ENCODE peak calls at places on chromosome 18, in nine cellular contexts. X is sigmoid colon, Q is HepG2, U is endothelial cell of umbilical vein, C is spleen, L is H1, F is GM12891, D is GM23338, Y is upper lobe of left lung. G is an unnamed sample.

GRCh38 chr18:31042391-31043181 is at the start of gene DSC3:
- DNase-seq in X (no peak), Q (no peak), U (no peak), C (peak), L (no peak), F (no peak), D (peak), Y (no peak), G (no peak)

GRCh38 chr18:45684341-45685115 is 39.5 kb upstream of the SLC14A1 start:
- DNase-seq in X (no peak), Q (no peak), U (no peak), C (no peak), L (no peak), F (no peak), D (no peak), Y (no peak), G (no peak)

GRCh38 chr18:37574113-37574512 is 8.5 kb upstream of the CELF4 start:
- DNase-seq in X (no peak), Q (no peak), U (no peak), C (no peak), L (no peak), F (no peak), D (no peak), Y (no peak), G (no peak)

GRCh38 chr18:56035546-56035945 is 447.6 kb upstream of the TCF4 start:
- DNase-seq in X (no peak), Q (no peak), U (no peak), C (no peak), L (no peak), F (no peak), D (no peak), Y (no peak), G (no peak)

GRCh38 chr18:79275461-79275860 is 120.3 kb upstream of the NFATC1 start:
- DNase-seq in X (no peak), Q (no peak), U (no peak), C (no peak), L (no peak), F (no peak), D (no peak), Y (no peak), G (no peak)

GRCh38 chr18:27313678-27314077 is 128.6 kb upstream of the CHST9 start:
- DNase-seq in X (no peak), Q (no peak), U (no peak), C (no peak), L (no peak), F (no peak), D (no peak), Y (no peak), G (no peak)

GRCh38 chr18:25053484-25053883 is 298.5 kb downstream of the ZNF521 start:
- DNase-seq in X (no peak), Q (no peak), U (no peak), C (no peak), L (no peak), F (no peak), D (no peak), Y (no peak), G (no peak)

GRCh38 chr18:43271593-43272432 is 5.5 kb downstream of the SYT4 start:
- DNase-seq in X (no peak), Q (peak), U (peak), C (no peak), L (no peak), F (no peak), D (peak), Y (no peak), G (no peak)

GRCh38 chr18:33720133-33720532 is 142.1 kb downstream of the ASXL3 start:
- DNase-seq in X (no peak), Q (no peak), U (no peak), C (no peak), L (no peak), F (no peak), D (no peak), Y (no peak), G (no peak)

GRCh38 chr18:7492385-7492784 is 74.7 kb upstream of the PTPRM start:
- DNase-seq in X (no peak), Q (no peak), U (no peak), C (no peak), L (no peak), F (no peak), D (no peak), Y (no peak), G (no peak)

GRCh38 chr18:59546164-59546563 is 151.1 kb downstream of the CCBE1 start:
- DNase-seq in X (no peak), Q (no peak), U (no peak), C (no peak), L (no peak), F (no peak), D (no peak), Y (no peak), G (no peak)

GRCh38 chr18:32919799-32920198 is 147.0 kb upstream of the KLHL14 start:
- DNase-seq in X (no peak), Q (peak), U (no peak), C (no peak), L (peak), F (no peak), D (peak), Y (no peak), G (peak)

GRCh38 chr18:35582310-35582682 is 756 bp downstream of the GALNT1 start:
- DNase-seq in X (no peak), Q (no peak), U (no peak), C (no peak), L (no peak), F (no peak), D (no peak), Y (no peak), G (no peak)

GRCh38 chr18:35732652-35733051 is 151.1 kb downstream of the GALNT1 start:
- DNase-seq in X (no peak), Q (no peak), U (no peak), C (no peak), L (no peak), F (no peak), D (no peak), Y (no peak), G (no peak)

GRCh38 chr18:3453540-3454364 is 3.8 kb downstream of the TGIF1 start:
- DNase-seq in X (peak), Q (peak), U (peak), C (peak), L (no peak), F (no peak), D (peak), Y (peak), G (no peak)

GRCh38 chr18:54453996-54454395 is 96.3 kb downstream of the C18orf54 start:
- DNase-seq in X (no peak), Q (no peak), U (no peak), C (no peak), L (no peak), F (no peak), D (no peak), Y (no peak), G (no peak)

GRCh38 chr18:3478262-3478978 is 28.4 kb downstream of the TGIF1 start:
- DNase-seq in X (no peak), Q (no peak), U (peak), C (no peak), L (no peak), F (no peak), D (no peak), Y (no peak), G (no peak)

GRCh38 chr18:3186678-3187658 is 32.8 kb downstream of the MYOM1 start:
- DNase-seq in X (no peak), Q (peak), U (no peak), C (no peak), L (no peak), F (no peak), D (no peak), Y (no peak), G (no peak)

GRCh38 chr18:45997689-45998088 is 30.6 kb upstream of the EPG5 start:
- DNase-seq in X (no peak), Q (no peak), U (no peak), C (no peak), L (no peak), F (peak), D (peak), Y (no peak), G (peak)

GRCh38 chr18:55280515-55280914 is 307.5 kb downstream of the TCF4 start:
- DNase-seq in X (no peak), Q (no peak), U (peak), C (no peak), L (no peak), F (no peak), D (no peak), Y (no peak), G (no peak)

GRCh38 chr18:25019086-25019860 is 332.7 kb downstream of the ZNF521 start:
- DNase-seq in X (no peak), Q (no peak), U (no peak), C (no peak), L (no peak), F (no peak), D (no peak), Y (no peak), G (no peak)

GRCh38 chr18:66638856-66639621 is 35.1 kb upstream of the CDH19 start:
- DNase-seq in X (no peak), Q (no peak), U (peak), C (no peak), L (no peak), F (no peak), D (no peak), Y (no peak), G (no peak)

GRCh38 chr18:25187582-25188291 is 164.2 kb downstream of the ZNF521 start:
- DNase-seq in X (no peak), Q (no peak), U (no peak), C (no peak), L (no peak), F (no peak), D (no peak), Y (no peak), G (no peak)

GRCh38 chr18:35739778-35740177 is 158.2 kb downstream of the GALNT1 start:
- DNase-seq in X (no peak), Q (no peak), U (no peak), C (no peak), L (no peak), F (no peak), D (no peak), Y (no peak), G (no peak)

GRCh38 chr18:49582579-49582978 is 20.7 kb downstream of the LIPG start:
- DNase-seq in X (no peak), Q (no peak), U (no peak), C (no peak), L (no peak), F (no peak), D (no peak), Y (no peak), G (no peak)

GRCh38 chr18:35525795-35526475 is 28.2 kb upstream of the INO80C start:
- DNase-seq in X (no peak), Q (no peak), U (no peak), C (no peak), L (no peak), F (no peak), D (peak), Y (peak), G (no peak)

GRCh38 chr18:79941473-79942119 is 9.9 kb downstream of the SLC66A2 start:
- DNase-seq in X (peak), Q (no peak), U (no peak), C (peak), L (no peak), F (no peak), D (no peak), Y (peak), G (no peak)

GRCh38 chr18:26553943-26554342 is 5.6 kb upstream of the KCTD1 start:
- DNase-seq in X (no peak), Q (no peak), U (no peak), C (no peak), L (no peak), F (no peak), D (no peak), Y (no peak), G (no peak)

GRCh38 chr18:45046226-45046625 is 365.5 kb downstream of the SETBP1 start:
- DNase-seq in X (no peak), Q (no peak), U (no peak), C (no peak), L (no peak), F (no peak), D (no peak), Y (no peak), G (no peak)

GRCh38 chr18:53944721-53945120 is 279.7 kb downstream of the MBD2 start:
- DNase-seq in X (no peak), Q (no peak), U (no peak), C (no peak), L (no peak), F (no peak), D (peak), Y (no peak), G (no peak)

GRCh38 chr18:32469190-32469611 is 1.5 kb downstream of the GAREM1 start:
- DNase-seq in X (peak), Q (peak), U (peak), C (no peak), L (no peak), F (no peak), D (no peak), Y (peak), G (no peak)

GRCh38 chr18:59917422-59917821 is 17.6 kb downstream of the PMAIP1 start:
- DNase-seq in X (no peak), Q (no peak), U (peak), C (no peak), L (no peak), F (no peak), D (peak), Y (peak), G (no peak)

GRCh38 chr18:50009772-50010171 is 185.2 kb downstream of the MYO5B start:
- DNase-seq in X (no peak), Q (peak), U (peak), C (no peak), L (peak), F (peak), D (peak), Y (peak), G (peak)

GRCh38 chr18:79517322-79517721 is 121.6 kb downstream of the NFATC1 start:
- DNase-seq in X (no peak), Q (no peak), U (no peak), C (peak), L (no peak), F (no peak), D (peak), Y (no peak), G (no peak)

GRCh38 chr18:50011813-50012445 is 183.0 kb downstream of the MYO5B start:
- DNase-seq in X (no peak), Q (peak), U (no peak), C (no peak), L (no peak), F (no peak), D (no peak), Y (peak), G (no peak)

GRCh38 chr18:78673516-78674321 is 305.9 kb upstream of the SALL3 start:
- DNase-seq in X (peak), Q (no peak), U (no peak), C (peak), L (no peak), F (no peak), D (no peak), Y (no peak), G (no peak)

DNA sequence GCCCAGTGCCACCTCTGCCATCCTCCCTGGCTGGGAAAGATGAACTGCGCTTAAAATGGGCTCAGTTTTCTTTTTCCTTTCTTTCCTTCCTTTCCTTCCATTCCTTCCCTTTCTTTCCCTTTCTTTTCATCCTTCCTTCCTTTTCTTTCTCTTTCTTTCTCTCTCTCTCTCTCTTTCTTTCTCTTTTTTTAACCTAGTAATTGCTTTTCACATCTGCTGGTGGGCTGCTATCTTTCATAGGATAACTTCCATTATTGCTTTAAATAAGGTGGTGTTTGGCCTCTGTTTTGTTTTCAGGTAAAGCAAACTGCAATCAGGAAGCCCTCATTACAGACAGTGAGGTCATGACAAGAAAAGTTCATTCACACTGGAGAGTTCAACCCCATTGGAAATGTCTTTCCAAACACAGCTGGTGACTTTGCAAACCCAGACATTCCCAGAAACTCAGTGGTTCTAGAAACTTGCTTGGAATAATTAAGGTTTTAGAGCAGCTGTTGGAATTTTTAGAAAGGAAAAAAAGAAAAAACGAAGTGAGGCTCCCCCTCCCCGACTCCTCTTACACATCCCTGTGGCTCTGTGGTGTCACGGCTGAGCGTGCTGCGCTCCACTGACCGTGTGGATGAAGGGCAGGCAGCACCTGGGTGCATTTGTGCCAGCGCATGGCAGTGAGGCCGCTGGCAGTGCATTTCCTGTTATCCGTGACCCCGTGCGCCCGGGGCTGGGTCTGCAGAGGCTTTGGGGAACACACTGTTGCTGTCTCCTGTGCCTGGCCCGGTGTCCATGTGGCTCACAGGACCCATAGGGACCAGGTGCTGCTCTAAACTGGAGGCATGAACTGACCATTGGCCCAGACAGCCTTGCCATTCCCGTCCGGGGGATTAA is 76.9 kb downstream of the MBP start:
- DNase-seq in X (no peak), Q (no peak), U (no peak), C (peak), L (no peak), F (no peak), D (no peak), Y (peak), G (no peak)
- TF ChIP-seq POLR2AphosphoS5 in X (no peak), Q (no peak), U (no peak), C (peak), L (no peak), F (no peak), D (no peak), Y (no peak), G (no peak)

GRCh38 chr18:9961031-9961430 is 47.2 kb downstream of the VAPA start:
- DNase-seq in X (no peak), Q (no peak), U (no peak), C (no peak), L (no peak), F (no peak), D (no peak), Y (no peak), G (no peak)
- TF ChIP-seq POLR2AphosphoS5 in X (no peak), Q (no peak), U (no peak), C (no peak), L (no peak), F (no peak), D (no peak), Y (no peak), G (no peak)

DNA sequence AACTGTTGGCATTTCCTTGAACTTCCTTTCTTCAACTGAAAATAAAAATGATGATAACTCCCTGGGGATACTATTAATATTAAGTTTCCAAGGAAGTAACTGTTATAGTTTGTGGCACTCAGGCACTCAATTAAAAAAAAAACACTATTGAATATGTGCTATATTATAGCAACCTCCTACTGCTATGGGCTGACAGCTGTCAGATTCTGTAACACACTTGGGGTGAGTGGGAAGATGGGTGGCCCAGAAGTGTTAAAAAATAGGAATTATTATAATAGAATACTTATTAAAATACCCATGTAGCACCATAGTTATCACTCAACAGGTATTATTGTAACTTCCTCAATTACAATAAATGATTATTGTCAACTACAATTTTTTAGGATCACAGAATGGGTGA is 130.9 kb downstream of the RNF152 start:
- DNase-seq in X (no peak), Q (no peak), U (no peak), C (no peak), L (no peak), F (no peak), D (no peak), Y (no peak), G (no peak)
- TF ChIP-seq POLR2AphosphoS5 in X (no peak), Q (no peak), U (no peak), C (no peak), L (no peak), F (no peak), D (no peak), Y (no peak), G (no peak)

DNA sequence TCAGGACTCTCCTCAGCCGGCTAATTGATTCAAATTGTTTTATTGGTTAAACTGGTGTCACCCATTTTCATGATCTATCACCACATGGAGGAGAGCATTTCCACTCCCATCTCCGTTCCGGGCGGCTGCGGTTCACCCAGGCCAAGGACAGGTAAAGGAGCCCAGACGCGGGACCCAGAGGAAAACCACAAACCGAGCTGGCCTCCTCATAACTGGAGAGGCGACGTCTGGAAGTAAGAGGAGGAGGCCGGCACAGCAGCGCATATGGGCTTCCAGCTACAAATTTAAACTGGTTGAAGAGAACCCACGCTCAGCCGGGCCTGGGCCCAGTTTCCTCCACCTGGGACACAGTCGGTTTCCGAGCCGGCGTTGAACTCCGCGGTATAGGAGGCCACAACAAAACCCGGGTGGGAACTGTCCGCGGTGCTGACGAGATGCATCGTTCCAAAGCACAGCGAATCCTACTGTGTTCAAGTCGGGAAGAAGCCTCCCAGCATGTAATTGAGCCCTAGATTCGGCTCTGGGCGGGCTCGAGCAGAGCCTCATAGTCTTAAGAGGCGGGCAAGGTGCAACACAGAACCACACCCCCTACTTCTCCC is 3.0 kb upstream of the SKOR2 start:
- DNase-seq in X (no peak), Q (peak), U (peak), C (no peak), L (no peak), F (no peak), D (peak), Y (no peak), G (no peak)
- TF ChIP-seq POLR2AphosphoS5 in X (no peak), Q (no peak), U (no peak), C (no peak), L (no peak), F (no peak), D (no peak), Y (no peak), G (no peak)

GRCh38 chr18:58043452-58044369 is at the start of gene NEDD4L:
- DNase-seq in X (peak), Q (peak), U (peak), C (peak), L (no peak), F (peak), D (peak), Y (peak), G (peak)
- TF ChIP-seq POLR2AphosphoS5 in X (no peak), Q (no peak), U (no peak), C (peak), L (no peak), F (no peak), D (peak), Y (no peak), G (no peak)

GRCh38 chr18:75132471-75132870 is 76.5 kb downstream of the PTGR3 start:
- DNase-seq in X (no peak), Q (no peak), U (no peak), C (peak), L (no peak), F (no peak), D (no peak), Y (no peak), G (no peak)

GRCh38 chr18:75130591-75131274 is 78.2 kb downstream of the PTGR3 start:
- DNase-seq in X (no peak), Q (no peak), U (no peak), C (peak), L (no peak), F (no peak), D (no peak), Y (no peak), G (no peak)

GRCh38 chr18:75131455-75132000 is 77.4 kb downstream of the PTGR3 start:
- DNase-seq in X (no peak), Q (no peak), U (no peak), C (peak), L (no peak), F (no peak), D (no peak), Y (no peak), G (no peak)

GRCh38 chr18:75132931-75133525 is 75.9 kb downstream of the PTGR3 start:
- DNase-seq in X (no peak), Q (no peak), U (no peak), C (peak), L (no peak), F (no peak), D (no peak), Y (peak), G (no peak)

GRCh38 chr18:75132068-75132467 is 76.9 kb downstream of the PTGR3 start:
- DNase-seq in X (no peak), Q (no peak), U (no peak), C (peak), L (no peak), F (no peak), D (no peak), Y (no peak), G (no peak)
- TF ChIP-seq POLR2AphosphoS5 in X (no peak), Q (no peak), U (no peak), C (no peak), L (no peak), F (no peak), D (no peak), Y (no peak), G (no peak)